ENCODE peak calls at places on chromosome 22, in six cellular contexts. V, S, H, L, Q and B are unnamed samples.

GRCh38 chr22:46777609-46777970 is 15.1 kb downstream of the TBC1D22A start:
- DNase-seq in V (no peak), S (no peak), H (no peak), L (no peak), Q (no peak), B (no peak)

GRCh38 chr22:49617866-49618688 is 209.6 kb downstream of the BRD1 start:
- DNase-seq in V (no peak), S (no peak), H (no peak), L (no peak), Q (no peak), B (no peak)

GRCh38 chr22:19807914-19808872 is 46.5 kb downstream of the GNB1L start:
- DNase-seq in V (no peak), S (no peak), H (no peak), L (no peak), Q (no peak), B (no peak)

GRCh38 chr22:46471901-46472721 is 65.3 kb downstream of the CELSR1 start:
- DNase-seq in V (no peak), S (no peak), H (no peak), L (no peak), Q (no peak), B (no peak)

GRCh38 chr22:35589071-35589735 is 27.9 kb downstream of the MB start:
- DNase-seq in V (no peak), S (no peak), H (peak), L (no peak), Q (no peak), B (peak)

GRCh38 chr22:50186181-50186731 is 543 bp downstream of the TRABD start:
- DNase-seq in V (peak), S (no peak), H (no peak), L (no peak), Q (no peak), B (no peak)

GRCh38 chr22:45597460-45598192 is 74.0 kb upstream of the ATXN10 start:
- DNase-seq in V (no peak), S (no peak), H (no peak), L (no peak), Q (no peak), B (no peak)

GRCh38 chr22:21643533-21644357 is 1.6 kb downstream of the SDF2L1 start:
- DNase-seq in V (peak), S (no peak), H (no peak), L (no peak), Q (no peak), B (no peak)

GRCh38 chr22:28920757-28921584 is 37.6 kb downstream of the ZNRF3 start:
- DNase-seq in V (no peak), S (no peak), H (no peak), L (no peak), Q (no peak), B (no peak)

GRCh38 chr22:46054878-46055158 is 77.9 kb upstream of the WNT7B start:
- DNase-seq in V (no peak), S (no peak), H (no peak), L (no peak), Q (no peak), B (no peak)

GRCh38 chr22:28344893-28345292 is 334.7 kb downstream of the TTC28 start:
- DNase-seq in V (no peak), S (no peak), H (peak), L (no peak), Q (no peak), B (no peak)

GRCh38 chr22:39128508-39128907 is 24.0 kb downstream of the CBX7 start:
- DNase-seq in V (no peak), S (no peak), H (no peak), L (no peak), Q (no peak), B (no peak)

GRCh38 chr22:42314709-42315391 is 44.4 kb upstream of the TCF20 start:
- DNase-seq in V (peak), S (no peak), H (no peak), L (no peak), Q (no peak), B (no peak)

GRCh38 chr22:33451851-33452469 is 393.8 kb upstream of the SYN3 start:
- DNase-seq in V (no peak), S (no peak), H (no peak), L (no peak), Q (no peak), B (no peak)

GRCh38 chr22:42194104-42194851 is 63.7 kb upstream of the CYP2D6 start:
- DNase-seq in V (no peak), S (no peak), H (no peak), L (no peak), Q (no peak), B (no peak)

GRCh38 chr22:25027052-25027525 is 74.6 kb downstream of the KIAA1671 start:
- DNase-seq in V (no peak), S (no peak), H (no peak), L (no peak), Q (no peak), B (no peak)

GRCh38 chr22:22817468-22818201 is 70.0 kb upstream of the IGLL5 start:
- DNase-seq in V (no peak), S (no peak), H (no peak), L (no peak), Q (no peak), B (no peak)

GRCh38 chr22:27113211-27114030 is 456.0 kb downstream of the MIAT start:
- DNase-seq in V (no peak), S (no peak), H (peak), L (no peak), Q (no peak), B (peak)

GRCh38 chr22:32531955-32532818 is 57.6 kb downstream of the FBXO7 start:
- DNase-seq in V (no peak), S (no peak), H (peak), L (peak), Q (no peak), B (peak)

GRCh38 chr22:47201186-47201995 is 438.9 kb downstream of the TBC1D22A start:
- DNase-seq in V (no peak), S (no peak), H (no peak), L (no peak), Q (no peak), B (no peak)

GRCh38 chr22:23193882-23194281 is 13.6 kb downstream of the BCR start:
- DNase-seq in V (no peak), S (no peak), H (no peak), L (no peak), Q (no peak), B (no peak)

GRCh38 chr22:24503137-24503850 is 8.2 kb downstream of the UPB1 start:
- DNase-seq in V (peak), S (peak), H (peak), L (peak), Q (peak), B (peak)

GRCh38 chr22:46484861-46485595 is 52.4 kb downstream of the CELSR1 start:
- DNase-seq in V (no peak), S (no peak), H (peak), L (no peak), Q (no peak), B (no peak)

GRCh38 chr22:47631571-47632102 is 869.2 kb downstream of the TBC1D22A start:
- DNase-seq in V (no peak), S (no peak), H (no peak), L (no peak), Q (no peak), B (no peak)

GRCh38 chr22:26711205-26711958 is 54.0 kb downstream of the MIAT start:
- DNase-seq in V (no peak), S (no peak), H (peak), L (no peak), Q (no peak), B (peak)

GRCh38 chr22:50731811-50732624 is 6.0 kb upstream of the ACR start:
- DNase-seq in V (peak), S (peak), H (peak), L (no peak), Q (peak), B (peak)

GRCh38 chr22:22949953-22950352 is 62.3 kb downstream of the IGLL5 start:
- DNase-seq in V (no peak), S (no peak), H (no peak), L (no peak), Q (no peak), B (no peak)

GRCh38 chr22:47452184-47452583 is 689.7 kb downstream of the TBC1D22A start:
- DNase-seq in V (no peak), S (no peak), H (no peak), L (no peak), Q (no peak), B (no peak)

GRCh38 chr22:31081963-31082605 is 966 bp downstream of the SMTN start:
- DNase-seq in V (no peak), S (no peak), H (peak), L (no peak), Q (no peak), B (no peak)

GRCh38 chr22:27801197-27801615 is 350 bp downstream of the MN1 start:
- DNase-seq in V (peak), S (peak), H (peak), L (peak), Q (no peak), B (peak)